ENCODE peak calls at places on chromosomes 12 and 14, in seven cellular contexts. H, N, A, X, U, Q and R are unnamed samples.

GRCh38 chr12:109879332-109880048 is 851 bp downstream of the GLTP start:
- DNase-seq in Q (peak), A (no peak), N (peak), X (no peak), U (no peak), H (no peak), R (no peak)

GRCh38 chr14:75715926-75716780 is 55.1 kb downstream of the TTLL5 start:
- DNase-seq in U (no peak), H (no peak), Q (peak), A (no peak), X (no peak), N (peak), R (no peak)

GRCh38 chr12:99618657-99619056 is 28.9 kb upstream of the GARIN6 start:
- DNase-seq in N (no peak), Q (no peak), H (no peak), U (no peak), A (no peak), X (no peak), R (no peak)

GRCh38 chr14:66944872-66945271 is 244.4 kb upstream of the GARIN2 start:
- DNase-seq in X (no peak), U (no peak), N (no peak), A (no peak), Q (peak), H (no peak), R (no peak)

GRCh38 chr12:91272456-91273063 is 89.9 kb upstream of the DCN start:
- DNase-seq in N (no peak), H (no peak), U (no peak), X (peak), A (peak), Q (peak), R (peak)

GRCh38 chr14:99321236-99321925 is 49.4 kb upstream of the BCL11B start:
- DNase-seq in Q (no peak), A (no peak), X (no peak), N (peak), U (no peak), H (no peak), R (no peak)

GRCh38 chr12:121301876-121302275 is 5.4 kb upstream of the CAMKK2 start:
- DNase-seq in A (no peak), X (no peak), H (no peak), Q (no peak), N (peak), U (no peak), R (no peak)

GRCh38 chr14:77151245-77151644 is 9.7 kb upstream of the ZDHHC22 start:
- DNase-seq in X (no peak), N (peak), H (no peak), Q (peak), A (no peak), U (peak), R (no peak)

GRCh38 chr12:4272014-4272975 is 1.3 kb upstream of the CCND2 start:
- DNase-seq in H (peak), N (peak), U (peak), Q (peak), X (peak), A (peak), R (peak)

GRCh38 chr12:81668475-81668874 is 90.7 kb downstream of the PPFIA2 start:
- DNase-seq in X (no peak), H (no peak), Q (peak), N (peak), U (peak), A (no peak), R (no peak)

GRCh38 chr12:50249464-50250229 is 33.7 kb downstream of the LIMA1 start:
- DNase-seq in X (no peak), N (no peak), U (no peak), H (no peak), A (no peak), Q (no peak), R (no peak)

GRCh38 chr12:20392339-20392738 is 24.0 kb downstream of the PDE3A start:
- DNase-seq in U (no peak), N (no peak), Q (no peak), A (no peak), H (no peak), X (no peak), R (no peak)

GRCh38 chr12:32148372-32148771 is 41.7 kb downstream of the BICD1 start:
- DNase-seq in Q (no peak), H (no peak), N (no peak), X (no peak), U (no peak), A (no peak), R (no peak)

GRCh38 chr12:7061138-7061537 is 620 bp downstream of the C1S start:
- DNase-seq in U (no peak), X (no peak), N (peak), H (no peak), A (no peak), Q (no peak), R (no peak)

GRCh38 chr14:65833256-65833880 is 420.8 kb downstream of the FUT8 start:
- DNase-seq in X (no peak), Q (no peak), A (no peak), U (no peak), H (no peak), N (peak), R (no peak)

GRCh38 chr12:67468549-67469245 is 179.8 kb upstream of the DYRK2 start:
- DNase-seq in X (no peak), Q (no peak), H (no peak), U (no peak), A (no peak), N (no peak), R (no peak)

GRCh38 chr14:56896231-56896630 is 86.0 kb upstream of the OTX2 start:
- DNase-seq in U (no peak), H (no peak), N (no peak), A (no peak), X (no peak), Q (no peak), R (no peak)

GRCh38 chr14:106083082-106083481 is 556.7 kb downstream of the TMEM121 start:
- DNase-seq in X (no peak), H (no peak), N (no peak), Q (peak), U (no peak), A (no peak), R (no peak)

GRCh38 chr14:36519431-36520321 is at the start of gene NKX2-1:
- DNase-seq in H (no peak), U (no peak), X (no peak), Q (no peak), A (no peak), N (no peak), R (no peak)

GRCh38 chr12:112160611-112161010 is 35.3 kb downstream of the TRAFD1 start:
- DNase-seq in H (no peak), X (no peak), N (no peak), A (no peak), U (no peak), Q (no peak), R (no peak)

GRCh38 chr14:75280448-75280830 is 1.8 kb downstream of the FOS start:
- DNase-seq in U (no peak), H (no peak), Q (no peak), X (no peak), N (no peak), A (no peak), R (no peak)

GRCh38 chr12:52691076-52691764 is 11.0 kb upstream of the KRT1 start:
- DNase-seq in A (no peak), X (peak), H (peak), U (no peak), N (peak), Q (no peak), R (peak)

GRCh38 chr12:116616536-116617248 is 57.5 kb downstream of the MAP1LC3B2 start:
- DNase-seq in X (no peak), H (no peak), Q (no peak), N (no peak), A (no peak), U (no peak), R (no peak)

GRCh38 chr12:46266382-46266791 is 2.5 kb downstream of the SLC38A1 start:
- DNase-seq in U (peak), Q (peak), A (no peak), N (no peak), H (peak), X (no peak), R (peak)

GRCh38 chr12:104827587-104827986 is 130.5 kb downstream of the SLC41A2 start:
- DNase-seq in N (no peak), A (no peak), H (no peak), X (no peak), Q (no peak), U (no peak), R (no peak)

GRCh38 chr14:100283984-100284881 is 22.0 kb downstream of the SLC25A29 start:
- DNase-seq in A (no peak), X (no peak), H (no peak), Q (no peak), U (no peak), N (no peak), R (peak)

GRCh38 chr14:92199763-92200162 is 78.0 kb downstream of the CPSF2 start:
- DNase-seq in X (no peak), Q (no peak), U (no peak), A (no peak), H (no peak), N (no peak), R (no peak)

GRCh38 chr14:104931323-104931770 is 6.7 kb downstream of the PLD4 start:
- DNase-seq in H (no peak), X (no peak), A (no peak), Q (no peak), N (peak), U (no peak), R (no peak)

GRCh38 chr14:74083784-74084276 is 423 bp downstream of the ALDH6A1 start:
- DNase-seq in X (no peak), H (no peak), Q (no peak), U (no peak), N (no peak), A (no peak), R (no peak)

GRCh38 chr12:113438523-113439300 is 16.5 kb downstream of the SDSL start:
- DNase-seq in A (no peak), X (no peak), Q (no peak), H (no peak), N (no peak), U (no peak), R (no peak)

GRCh38 chr14:70442750-70443149 is 9.2 kb upstream of the ADAM21 start:
- DNase-seq in N (no peak), U (no peak), Q (no peak), A (no peak), H (no peak), X (no peak), R (no peak)

GRCh38 chr12:101685121-101685520 is 12.3 kb upstream of the CHPT1 start:
- DNase-seq in X (no peak), N (no peak), U (no peak), A (no peak), H (no peak), Q (no peak), R (no peak)

GRCh38 chr12:66767454-66768002 is 88.7 kb upstream of the GRIP1 start:
- DNase-seq in Q (no peak), X (no peak), N (no peak), U (no peak), H (no peak), A (no peak), R (no peak)